ENCODE peak calls at places on chromosomes 13 and 19, in four cellular contexts. E, D, L and S are unnamed samples.

GRCh38 chr13:102484329-102484728 is 82.5 kb upstream of the FGF14 start:
- DNase-seq in L (no peak), D (no peak), E (no peak), S (no peak)

GRCh38 chr19:10935371-10936059 is 6.9 kb downstream of the TIMM29 start:
- DNase-seq in L (no peak), E (no peak), D (no peak), S (no peak)

GRCh38 chr13:95503662-95504061 is 48.9 kb upstream of the CLDN10 start:
- DNase-seq in D (no peak), L (no peak), E (no peak), S (no peak)

GRCh38 chr13:75481176-75482069 is 546 bp downstream of the TBC1D4 start:
- DNase-seq in L (peak; percentile 21), D (no peak), E (peak; percentile 42), S (peak; percentile 69)

GRCh38 chr13:73059460-73060250 is 850 bp downstream of the KLF5 start:
- DNase-seq in L (no peak), E (peak; percentile 48), D (peak; percentile 52), S (peak; percentile 68)

GRCh38 chr13:76884571-76885202 is 1.5 kb downstream of the KCTD12 start:
- DNase-seq in E (peak; percentile 48), D (no peak), L (no peak), S (peak; percentile 66)

GRCh38 chr13:40023608-40024577 is 368.4 kb downstream of the COG6 start:
- DNase-seq in L (no peak), D (no peak), E (no peak), S (no peak)

GRCh38 chr13:64339373-64340063 is 2890.6 kb downstream of the PCDH9 start:
- DNase-seq in L (no peak), D (no peak), E (no peak), S (no peak)

GRCh38 chr13:36357692-36358091 is 11.5 kb upstream of the SPART start:
- DNase-seq in L (no peak), D (no peak), E (peak; percentile 74), S (peak; percentile 78)

GRCh38 chr13:30191491-30192100 is 115.8 kb downstream of the KATNAL1 start:
- DNase-seq in E (no peak), D (no peak), L (no peak), S (no peak)

GRCh38 chr19:42301646-42302204 is at the start of gene PRR19:
- DNase-seq in D (no peak), E (no peak), L (no peak), S (no peak)

GRCh38 chr13:112722433-112723250 is 32.8 kb downstream of the ATP11A start:
- DNase-seq in E (peak; percentile 70), L (peak; percentile 74), D (peak; percentile 78), S (no peak)

GRCh38 chr19:14410054-14410774 is 8.9 kb downstream of the DDX39A start:
- DNase-seq in E (no peak), L (no peak), D (no peak), S (no peak)

GRCh38 chr13:97660488-97661086 is 226.6 kb downstream of the RAP2A start:
- DNase-seq in D (no peak), L (no peak), E (no peak), S (no peak)

GRCh38 chr13:26716984-26717383 is 43.6 kb downstream of the GPR12 start:
- DNase-seq in D (no peak), L (no peak), E (no peak), S (no peak)

GRCh38 chr19:52453324-52454094 is at the start of gene ZNF578:
- DNase-seq in D (no peak), E (peak; percentile 79), L (no peak), S (peak; percentile 85)

GRCh38 chr19:46924874-46925547 is 64.2 kb downstream of the ARHGAP35 start:
- DNase-seq in E (no peak), L (peak; percentile 70), D (no peak), S (no peak)

GRCh38 chr19:16527971-16528521 is 14.2 kb downstream of the CHERP start:
- DNase-seq in L (peak; percentile 31), E (no peak), D (no peak), S (no peak)

GRCh38 chr19:11766597-11767591 is at the start of gene ZNF441:
- DNase-seq in L (peak; percentile 1), D (peak; percentile 94), E (peak; percentile 96), S (peak; percentile 98)

GRCh38 chr19:35284153-35285140 is 2.1 kb downstream of the HAMP start:
- DNase-seq in L (no peak), E (no peak), D (peak; percentile 33), S (no peak)

GRCh38 chr19:19661675-19662251 is 1.7 kb downstream of the ATP13A1 start:
- DNase-seq in L (no peak), D (peak; percentile 66), E (no peak), S (peak; percentile 53)

GRCh38 chr19:38889803-38890202 is 9.6 kb downstream of the SIRT2 start:
- DNase-seq in L (no peak), D (no peak), E (no peak), S (no peak)

GRCh38 chr13:80737513-80737912 is 396.6 kb upstream of the SPRY2 start:
- DNase-seq in E (no peak), L (no peak), D (no peak), S (no peak)

GRCh38 chr19:40585677-40586422 is 9.2 kb downstream of the SHKBP1 start:
- DNase-seq in E (no peak), D (no peak), L (peak; percentile 97), S (no peak)

GRCh38 chr19:19111967-19112580 is 26.2 kb downstream of the TMEM161A start:
- DNase-seq in E (no peak), D (no peak), L (no peak), S (no peak)

GRCh38 chr13:29925457-29925856 is 75.0 kb upstream of the UBL3 start:
- DNase-seq in L (peak; percentile 87), E (peak; percentile 58), D (peak; percentile 89), S (peak; percentile 90)

GRCh38 chr19:18046066-18046718 is 38.2 kb downstream of the ARRDC2 start:
- DNase-seq in L (peak; percentile 54), E (no peak), D (peak; percentile 31), S (no peak)

GRCh38 chr13:48578516-48579166 is 45.8 kb upstream of the RCBTB2 start:
- DNase-seq in E (no peak), D (no peak), L (no peak), S (no peak)

GRCh38 chr19:3178377-3178972 is at the start of gene S1PR4:
- DNase-seq in E (no peak), L (no peak), D (no peak), S (no peak)
- TF ChIP-seq CTCF in E (no peak), L (no peak), D (no peak), S (no peak)

DNA sequence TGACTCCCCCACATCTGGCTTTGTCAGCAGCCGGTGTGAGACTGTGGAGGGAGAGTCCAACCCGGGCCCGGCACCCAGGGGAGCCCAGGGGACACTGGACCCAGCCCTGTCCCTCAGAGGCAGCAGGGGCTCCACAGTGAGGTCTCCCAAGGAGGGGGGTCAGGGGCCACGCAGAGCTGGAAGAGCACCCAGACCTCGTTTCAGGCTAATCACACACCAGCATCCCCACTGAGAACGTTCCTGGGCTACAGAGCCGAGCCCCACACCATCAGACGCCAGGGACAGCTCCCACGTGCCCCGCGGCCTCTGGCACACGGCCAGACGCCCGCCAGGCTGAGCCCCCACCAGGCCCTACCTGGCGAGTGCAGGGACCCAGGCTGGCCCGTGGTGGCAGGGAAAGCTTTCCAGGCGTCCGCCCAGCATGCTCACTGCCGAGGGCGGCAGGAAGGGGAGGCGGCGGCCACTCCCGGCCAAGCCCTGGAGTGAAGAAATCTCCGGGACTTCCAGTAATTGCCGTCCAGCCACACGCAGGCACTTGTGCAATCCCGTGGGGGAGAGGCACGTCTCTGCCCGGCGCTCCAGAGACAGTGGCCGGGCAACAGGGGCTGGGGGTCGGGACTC is 19.2 kb downstream of the SBNO2 start:
- DNase-seq in E (peak; percentile 93), D (peak; percentile 67), L (peak; percentile 84), S (peak; percentile 96)
- TF ChIP-seq EP300 in E (peak; percentile 99), D (no peak), L (peak; percentile 86), S (peak; percentile 91)

DNA sequence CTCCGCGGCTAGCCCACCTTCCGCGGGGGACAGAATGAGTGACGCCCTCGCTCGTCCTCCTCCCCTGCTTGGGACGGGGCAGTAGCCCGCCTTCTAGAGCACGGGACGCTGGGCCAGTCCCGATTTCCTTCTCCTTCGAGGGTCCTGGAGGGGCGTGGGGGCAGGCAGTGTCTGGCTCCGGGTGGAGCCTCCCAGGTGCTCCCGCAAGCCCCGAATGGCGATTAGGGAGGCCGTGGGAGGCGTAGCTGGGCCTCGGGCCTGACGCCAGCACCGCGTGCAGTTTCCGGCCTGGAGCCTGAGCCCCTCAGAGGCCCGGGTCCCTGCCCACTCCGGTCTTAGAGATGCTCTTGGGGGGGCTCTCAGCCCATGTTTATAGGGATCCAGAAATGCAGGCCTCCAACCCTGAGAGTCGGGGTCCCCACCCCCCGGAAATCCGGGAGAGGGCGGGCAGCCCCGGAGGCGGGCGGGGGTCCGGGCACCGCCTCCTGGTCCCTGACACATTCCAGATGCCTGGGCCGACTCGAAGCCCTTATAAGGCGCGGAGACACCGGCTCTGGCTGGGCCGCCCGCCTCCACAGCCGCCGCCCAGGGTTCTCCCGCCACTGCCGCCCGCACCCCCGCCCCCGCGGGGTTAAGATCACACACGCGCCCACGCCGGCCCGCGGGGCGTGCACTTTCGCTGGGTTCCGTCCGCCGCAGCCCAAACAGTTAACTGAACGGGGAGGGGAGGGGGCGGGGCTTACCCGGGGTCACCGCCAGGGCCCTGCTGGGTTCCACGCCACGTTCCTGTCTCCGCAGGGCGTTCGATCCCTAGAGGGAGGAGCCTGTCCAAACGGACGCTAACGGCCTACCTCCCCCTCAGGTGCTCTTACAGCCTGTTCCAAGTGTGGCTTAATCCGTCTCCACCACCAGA is 1.5 kb downstream of the MYADM start:
- DNase-seq in E (peak; percentile 92), D (peak; percentile 82), L (peak; percentile 91), S (peak; percentile 97)
- TF ChIP-seq POLR2A in E (peak; percentile 64), D (peak; percentile 85), L (no peak), S (peak; percentile 88)

GRCh38 chr19:5515737-5516136 is 52.0 kb downstream of the TINCR start:
- DNase-seq in L (peak; percentile 17), E (no peak), D (no peak), S (no peak)
- TF ChIP-seq CTCF in L (no peak), E (no peak), D (peak; percentile 29), S (no peak)